ENCODE peak calls at places on chromosomes 5 and 9, in seven cellular contexts. G is A549, M is HFF-Myc, J is left ventricle myocardium inferior, L is A673, Y is brain microvascular endothelial cell, C is fibroblast of lung. U is an unnamed sample.

GRCh38 chr5:38473008-38473407 is 83.4 kb downstream of the LIFR start:
- DNase-seq in Y (no peak), L (no peak), C (no peak), J (peak), M (no peak), G (no peak), U (no peak)

GRCh38 chr9:114363424-114363823 is 24.4 kb downstream of the AKNA start:
- DNase-seq in L (no peak), G (no peak), C (no peak), M (no peak), J (no peak), Y (no peak), U (no peak)

GRCh38 chr5:139660105-139660915 is 12.2 kb downstream of the CXXC5 start:
- DNase-seq in J (peak), Y (no peak), L (no peak), C (no peak), G (no peak), M (no peak), U (peak)

GRCh38 chr9:133113928-133114351 is 7.1 kb downstream of the RALGDS start:
- DNase-seq in C (no peak), M (no peak), L (no peak), J (peak), Y (no peak), G (no peak), U (no peak)

GRCh38 chr9:81557957-81558791 is 131.2 kb downstream of the TLE1 start:
- DNase-seq in M (peak), J (no peak), C (peak), G (no peak), L (peak), Y (no peak), U (peak)

GRCh38 chr5:1545798-1546355 is 22.1 kb upstream of the LPCAT1 start:
- DNase-seq in L (no peak), G (no peak), Y (no peak), M (no peak), C (peak), J (no peak), U (no peak)

GRCh38 chr5:83740741-83741140 is 20.1 kb upstream of the HAPLN1 start:
- DNase-seq in Y (no peak), J (no peak), L (no peak), G (no peak), C (no peak), M (no peak), U (no peak)

GRCh38 chr9:119441832-119442231 is 72.6 kb upstream of the BRINP1 start:
- DNase-seq in J (no peak), Y (no peak), L (no peak), G (no peak), M (no peak), C (no peak), U (no peak)

GRCh38 chr9:75642522-75642921 is 248.0 kb upstream of the PCSK5 start:
- DNase-seq in Y (no peak), J (no peak), M (no peak), C (no peak), G (no peak), L (no peak), U (no peak)

GRCh38 chr5:150671509-150672236 is 10.6 kb downstream of the MYOZ3 start:
- DNase-seq in G (no peak), L (no peak), C (no peak), M (no peak), Y (no peak), J (no peak), U (no peak)

GRCh38 chr5:38807570-38808461 is 38.0 kb upstream of the OSMR start:
- DNase-seq in L (peak), J (no peak), M (peak), G (no peak), C (peak), Y (peak), U (peak)

GRCh38 chr9:13139641-13140171 is 139.8 kb downstream of the MPDZ start:
- DNase-seq in G (no peak), L (peak), C (peak), J (no peak), M (peak), Y (peak), U (peak)

GRCh38 chr5:124860271-124860670 is 113.8 kb upstream of the ZNF608 start:
- DNase-seq in C (peak), Y (no peak), J (no peak), L (no peak), M (no peak), G (no peak), U (peak)

GRCh38 chr5:140611020-140611521 is 21.9 kb downstream of the CD14 start:
- DNase-seq in M (no peak), C (peak), G (no peak), Y (peak), J (no peak), L (no peak), U (no peak)

GRCh38 chr5:367358-368130 is 46.0 kb downstream of the AHRR start:
- DNase-seq in Y (no peak), M (no peak), L (no peak), G (no peak), J (no peak), C (peak), U (no peak)

GRCh38 chr9:110814159-110814558 is 145.6 kb downstream of the MUSK start:
- DNase-seq in L (no peak), Y (no peak), J (no peak), M (no peak), C (peak), G (no peak), U (peak)

GRCh38 chr5:108681079-108681921 is 66.4 kb upstream of the FER start:
- DNase-seq in M (peak), G (peak), L (peak), Y (peak), J (no peak), C (peak), U (peak)
- TF ChIP-seq CTCF in M (peak), G (peak), L (peak), Y (peak), J (peak), C (peak), U (peak)

DNA sequence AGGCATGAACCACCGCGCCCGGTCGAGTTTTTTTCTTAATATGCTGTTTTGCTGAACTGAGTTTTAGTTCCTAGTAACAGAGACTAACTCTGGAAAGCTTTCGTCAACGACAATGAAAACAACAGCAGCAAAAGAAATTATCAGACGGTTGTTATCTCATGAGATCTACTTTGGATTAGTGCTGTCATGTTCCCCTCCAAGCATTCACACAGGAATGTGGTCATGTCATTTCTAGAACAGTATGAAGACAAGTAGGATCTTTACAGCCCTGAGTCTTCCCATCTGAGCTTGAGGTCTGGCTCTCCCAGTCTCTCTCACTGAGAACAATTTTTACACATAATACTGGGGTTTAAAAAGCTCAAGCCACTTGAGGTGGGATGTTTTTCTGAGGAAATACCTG is 4.0 kb upstream of the ANKRD33B start:
- DNase-seq in G (no peak), C (peak), J (no peak), Y (peak), L (no peak), M (no peak), U (no peak)
- H3K4me3 ChIP-seq in G (no peak), C (no peak), J (no peak), Y (no peak), L (no peak), M (no peak), U (no peak)

GRCh38 chr9:15512204-15512603 is 1.4 kb upstream of the PSIP1 start:
- DNase-seq in J (no peak), M (no peak), Y (no peak), L (no peak), G (no peak), C (no peak), U (no peak)

GRCh38 chr9:15509931-15510788 is 610 bp downstream of the PSIP1 start:
- DNase-seq in L (peak), C (peak), Y (peak), G (peak), M (no peak), J (peak), U (peak)

GRCh38 chr9:15510789-15511575 is at the start of gene PSIP1:
- DNase-seq in J (peak), C (peak), L (peak), G (peak), M (peak), Y (peak), U (peak)

GRCh38 chr9:15512889-15513288 is 2.1 kb upstream of the PSIP1 start:
- DNase-seq in J (no peak), M (no peak), Y (no peak), G (no peak), L (no peak), C (no peak), U (no peak)

GRCh38 chr9:15513335-15513734 is 2.6 kb upstream of the PSIP1 start:
- DNase-seq in G (peak), M (no peak), J (no peak), Y (no peak), L (peak), C (no peak), U (no peak)
- TF ChIP-seq CTCF in G (no peak), M (peak), J (no peak), Y (peak), L (peak), C (no peak), U (no peak)

GRCh38 chr5:76818844-76819831 is at the start of gene F2RL1:
- DNase-seq in Y (peak), L (peak), M (no peak), G (peak), C (peak), J (peak), U (peak)

GRCh38 chr5:76820491-76820890 is 1.7 kb downstream of the F2RL1 start:
- DNase-seq in J (no peak), G (peak), C (no peak), Y (no peak), L (no peak), M (no peak), U (no peak)

GRCh38 chr5:76813982-76814562 is 4.8 kb upstream of the F2RL1 start:
- DNase-seq in C (peak), L (peak), J (no peak), G (peak), Y (peak), M (peak), U (peak)

GRCh38 chr5:76816110-76816831 is 2.6 kb upstream of the F2RL1 start:
- DNase-seq in J (no peak), G (no peak), Y (no peak), C (peak), M (no peak), L (no peak), U (peak)

DNA sequence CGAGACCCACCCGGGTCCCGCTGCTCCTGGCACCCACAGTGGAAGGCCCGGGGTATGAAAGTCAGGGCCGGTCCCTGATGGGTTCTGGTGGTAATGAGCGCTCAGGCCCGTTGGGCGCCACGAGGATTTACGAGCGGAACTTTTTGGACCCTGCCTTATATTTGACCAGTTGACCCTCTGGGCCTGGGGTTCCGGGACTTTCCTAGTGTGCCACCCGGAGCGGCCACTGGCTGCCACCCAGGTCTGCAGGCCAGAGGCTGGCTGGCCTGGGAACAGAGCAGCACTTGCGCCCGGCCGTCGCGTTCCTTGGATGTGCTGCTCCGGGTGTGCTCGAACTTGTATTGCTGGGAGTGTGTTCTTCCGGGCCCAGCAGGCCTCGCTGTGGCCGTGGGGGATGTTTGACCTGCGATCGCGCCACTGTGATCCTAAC is 1.0 kb downstream of the F2RL1 start:
- DNase-seq in G (peak), C (peak), J (peak), Y (no peak), M (no peak), L (no peak), U (no peak)
- H3K4me3 ChIP-seq in G (peak), C (peak), J (peak), Y (peak), M (peak), L (no peak), U (peak)

DNA sequence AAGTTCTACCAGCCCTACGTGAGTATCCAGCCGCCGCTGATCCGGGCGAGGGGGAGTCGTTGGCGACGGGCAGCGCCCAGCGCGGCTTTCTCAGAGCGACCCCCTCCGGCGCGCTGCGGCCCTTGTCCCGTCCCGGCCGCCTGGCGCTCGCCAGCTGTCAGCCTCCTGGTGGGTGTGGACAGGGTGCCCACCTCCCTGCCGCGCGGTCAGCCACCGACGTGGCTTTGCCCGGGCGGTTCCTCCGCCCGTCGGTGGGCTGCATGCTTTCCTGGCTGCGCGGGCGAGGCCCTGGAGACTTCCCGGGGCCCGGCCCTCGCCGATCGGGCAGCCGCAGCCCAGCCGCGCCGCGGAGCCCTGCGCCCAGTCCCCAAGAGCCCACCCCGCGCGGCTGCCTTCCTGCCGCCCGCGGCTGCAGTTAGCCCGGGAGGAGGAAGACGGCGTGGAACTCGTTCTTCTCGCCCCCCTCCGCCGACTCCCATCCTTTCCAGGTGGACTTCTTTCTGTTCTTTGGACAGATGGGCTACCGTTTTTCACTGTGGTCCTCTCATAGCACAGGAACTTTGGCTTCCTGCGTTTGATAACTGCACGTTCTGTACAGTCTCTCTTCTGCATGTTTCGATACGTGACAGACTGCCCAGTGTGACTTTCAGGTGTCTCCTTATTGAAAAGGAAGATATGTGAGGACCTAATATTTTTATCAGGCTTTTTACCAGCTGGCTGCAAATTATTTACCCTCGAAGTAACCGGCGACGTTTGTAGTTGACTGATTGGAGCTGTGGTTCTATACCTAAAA is 550 bp downstream of the AP3S1 start:
- DNase-seq in J (no peak), L (peak), Y (no peak), M (no peak), C (no peak), G (peak), U (no peak)
- TF ChIP-seq CTCF in J (peak), L (peak), Y (peak), M (peak), C (peak), G (peak), U (peak)

GRCh38 chr5:138457532-138458275 is 7.6 kb upstream of the EGR1 start:
- DNase-seq in Y (no peak), G (no peak), L (no peak), J (no peak), M (no peak), C (no peak), U (no peak)
- H3K4me3 ChIP-seq in Y (no peak), G (no peak), L (no peak), J (peak), M (no peak), C (no peak), U (no peak)

DNA sequence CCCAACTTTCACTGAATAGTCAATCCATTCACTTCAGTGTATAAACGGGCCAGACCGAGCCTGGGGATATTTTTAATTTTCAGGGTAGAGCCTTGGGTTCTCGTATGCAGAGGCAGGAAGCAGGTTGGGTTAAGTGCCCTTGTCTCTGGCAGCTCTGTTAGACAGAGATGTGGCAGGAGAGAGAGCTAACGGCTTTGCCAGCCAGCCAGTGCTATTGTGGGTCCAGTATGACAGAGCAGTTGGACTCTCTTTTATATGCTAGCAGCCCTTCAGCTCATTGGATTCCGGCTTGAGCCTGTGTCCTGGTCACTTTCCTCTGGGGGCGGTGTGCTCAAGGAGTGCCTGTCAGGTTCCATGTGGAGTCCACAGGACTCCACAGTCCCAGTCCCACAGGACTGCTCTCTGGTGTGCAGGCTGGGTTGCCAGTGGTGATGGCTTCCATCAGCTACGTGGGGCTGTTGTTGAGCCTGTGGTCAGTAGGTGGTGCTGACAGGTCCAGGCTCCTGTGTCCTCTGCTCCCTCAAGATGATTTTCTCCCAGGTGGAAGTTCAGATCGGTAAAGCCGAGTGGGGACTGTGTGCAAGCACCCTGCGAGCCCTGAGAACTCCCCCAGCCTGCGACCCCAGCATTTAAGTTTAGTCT is 14.3 kb downstream of the CLTA start:
- DNase-seq in M (no peak), J (no peak), Y (peak), C (no peak), G (peak), L (no peak), U (peak)
- TF ChIP-seq CTCF in M (no peak), J (peak), Y (peak), C (no peak), G (peak), L (no peak), U (peak)

GRCh38 chr5:123088031-123088805 is 823 bp upstream of the PRDM6 start:
- DNase-seq in Y (no peak), J (no peak), G (no peak), M (no peak), C (peak), L (no peak), U (peak)
- H3K4me3 ChIP-seq in Y (peak), J (peak), G (peak), M (peak), C (peak), L (peak), U (peak)

GRCh38 chr5:101943784-101944183 is 352.3 kb downstream of the SLCO4C1 start:
- DNase-seq in L (peak), J (no peak), Y (no peak), G (no peak), M (no peak), C (peak), U (no peak)

GRCh38 chr5:101937041-101937440 is 359.0 kb downstream of the SLCO4C1 start:
- DNase-seq in G (no peak), L (no peak), C (no peak), M (no peak), Y (no peak), J (no peak), U (no peak)

DNA sequence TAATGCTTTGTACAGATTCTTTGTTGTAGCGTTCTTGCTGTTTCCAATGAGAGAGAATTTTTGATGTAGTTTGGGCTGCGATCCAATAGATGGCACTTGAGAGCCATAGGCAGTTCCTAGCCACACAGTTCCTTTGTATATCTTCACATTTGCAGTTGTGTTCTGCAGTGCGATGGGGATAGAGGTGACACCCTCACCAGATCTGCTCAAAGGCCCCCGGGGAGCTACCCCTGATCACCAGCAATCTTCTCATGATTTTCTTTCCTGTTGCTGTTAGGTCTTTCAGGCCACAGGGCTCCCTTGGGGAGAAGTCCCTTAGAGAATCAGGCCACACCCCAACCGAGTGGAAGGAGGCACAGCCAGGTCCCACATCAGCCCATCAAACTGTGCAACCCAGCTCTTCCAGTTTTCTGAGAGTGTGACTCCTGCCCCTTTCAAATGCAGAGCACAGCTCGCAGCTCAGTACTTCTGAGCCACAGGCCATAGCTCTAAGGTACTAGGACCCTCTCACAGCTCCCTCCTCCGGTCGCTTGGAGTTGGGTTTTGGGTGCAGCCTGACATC is 353.7 kb downstream of the SLCO4C1 start:
- DNase-seq in Y (peak), J (no peak), L (peak), M (no peak), C (peak), G (no peak), U (no peak)
- TF ChIP-seq CTCF in Y (peak), J (peak), L (peak), M (peak), C (no peak), G (peak), U (peak)